ENCODE peak calls at places on chromosomes 13 and 19, in ten cellular contexts. V is AG10803; U is amygdala; Q is T-helper 2 cell; T is heart right ventricle; R is NCI-H1092 treated with DMSO at 0.1 percent for 48 hours; N is activated naive CD8-positive, alpha-beta T cell treated with anti-CD3 and anti-CD28 coated beads for 36 hours; P is activated naive CD4-positive, alpha-beta T cell; L is A673; Y is GDM1. E is an unnamed sample.

GRCh38 chr13:41916173-41916954 is 44.5 kb downstream of the VWA8 start:
- DNase-seq in V (peak; percentile 80), U (no peak), Q (no peak), T (no peak), R (no peak), N (no peak), P (no peak), L (peak; percentile 45), Y (peak; percentile 34), E (no peak)

GRCh38 chr19:948842-949496 is 23.1 kb downstream of the ARID3A start:
- DNase-seq in V (no peak), U (no peak), Q (no peak), T (no peak), R (no peak), N (no peak), P (no peak), L (no peak), Y (no peak), E (peak; percentile 75)

GRCh38 chr19:53394522-53394973 is 401 bp upstream of the ZNF765 start:
- DNase-seq in V (peak; percentile 58), U (no peak), Q (no peak), T (peak; percentile 49), R (peak; percentile 52), N (no peak), P (peak; percentile 9), L (no peak), Y (no peak), E (peak; percentile 86)

GRCh38 chr19:34482380-34483250 is 1.1 kb downstream of the WTIP start:
- DNase-seq in V (peak; percentile 40), U (no peak), Q (no peak), T (no peak), R (no peak), N (no peak), P (no peak), L (peak; percentile 47), Y (no peak), E (peak; percentile 83)

GRCh38 chr19:53381376-53381775 is 13.6 kb upstream of the ZNF765 start:
- DNase-seq in V (no peak), U (no peak), Q (no peak), T (no peak), R (no peak), N (no peak), P (no peak), L (no peak), Y (no peak), E (no peak)

GRCh38 chr19:41175825-41176734 is 16.9 kb upstream of the CYP2S1 start:
- DNase-seq in V (peak; percentile 76), U (no peak), Q (no peak), T (no peak), R (no peak), N (peak; percentile 54), P (peak; percentile 31), L (peak; percentile 40), Y (peak; percentile 85), E (peak; percentile 73)

GRCh38 chr13:98305670-98306069 is 128.6 kb upstream of the RNF113B start:
- DNase-seq in V (no peak), U (no peak), Q (no peak), T (no peak), R (no peak), N (no peak), P (no peak), L (no peak), Y (no peak), E (no peak)

GRCh38 chr19:18514800-18515682 is 6.8 kb downstream of the ELL start:
- DNase-seq in V (peak; percentile 31), U (no peak), Q (no peak), T (peak; percentile 65), R (peak; percentile 38), N (no peak), P (no peak), L (no peak), Y (no peak), E (peak; percentile 91)

GRCh38 chr19:29010276-29010675 is 202.7 kb downstream of the UQCRFS1 start:
- DNase-seq in V (no peak), U (no peak), Q (no peak), T (no peak), R (no peak), N (no peak), P (no peak), L (no peak), Y (no peak), E (no peak)

GRCh38 chr19:4970558-4971423 is 1.9 kb downstream of the KDM4B start:
- DNase-seq in V (no peak), U (no peak), Q (no peak), T (no peak), R (no peak), N (no peak), P (peak; percentile 8), L (peak; percentile 26), Y (no peak), E (no peak)

GRCh38 chr13:43786766-43787517 is at the start of gene ENOX1:
- DNase-seq in V (peak; percentile 71), U (peak; percentile 73), Q (peak; percentile 5), T (peak; percentile 67), R (peak; percentile 82), N (peak; percentile 48), P (no peak), L (peak; percentile 91), Y (peak; percentile 18), E (peak; percentile 92)